ENCODE peak calls at places on chromosomes 16 and 17, in seven cellular contexts. H is spleen, E is transverse colon, C is upper lobe of left lung, L is sigmoid colon, W is breast epithelium, V is HL-60. M is an unnamed sample.

GRCh38 chr16:89575247-89576172 is at the start of gene CPNE7:
- DNase-seq in V (no peak), C (no peak), E (no peak), W (no peak), H (no peak), L (no peak), M (no peak)

GRCh38 chr16:2122429-2122828 is 13.3 kb downstream of the PKD1 start:
- DNase-seq in W (no peak), V (no peak), H (no peak), L (no peak), E (no peak), C (no peak), M (no peak)

GRCh38 chr17:17971431-17972125 is 622 bp downstream of the TOM1L2 start:
- DNase-seq in H (peak), E (peak), C (peak), W (no peak), V (peak), L (peak), M (peak)

GRCh38 chr16:55248494-55248893 is 75.5 kb upstream of the IRX6 start:
- DNase-seq in H (no peak), V (no peak), L (no peak), C (no peak), W (no peak), E (peak), M (no peak)

GRCh38 chr17:48748728-48749566 is 20.4 kb upstream of the HOXB13 start:
- DNase-seq in W (no peak), C (no peak), E (no peak), H (no peak), V (no peak), L (no peak), M (no peak)

GRCh38 chr17:36931697-36932382 is 5.4 kb upstream of the LHX1 start:
- DNase-seq in L (no peak), W (no peak), E (no peak), H (no peak), V (no peak), C (no peak), M (no peak)

GRCh38 chr16:47180073-47180472 is 36.3 kb upstream of the NETO2 start:
- DNase-seq in H (no peak), V (no peak), L (no peak), C (no peak), W (no peak), E (no peak), M (no peak)

GRCh38 chr16:89525146-89525913 is 17.1 kb downstream of the SPG7 start:
- DNase-seq in C (no peak), V (no peak), W (no peak), E (peak), L (no peak), H (no peak), M (no peak)

GRCh38 chr17:36850794-36851193 is 86.5 kb upstream of the LHX1 start:
- DNase-seq in L (no peak), H (no peak), W (no peak), C (no peak), V (no peak), E (no peak), M (peak)

GRCh38 chr16:63983401-63983800 is 1138.5 kb downstream of the CDH11 start:
- DNase-seq in H (no peak), W (no peak), L (no peak), C (no peak), V (no peak), E (no peak), M (no peak)

GRCh38 chr16:72787130-72787518 is 260.8 kb downstream of the ZFHX3 start:
- DNase-seq in V (no peak), W (no peak), L (no peak), E (no peak), C (no peak), H (peak), M (no peak)

GRCh38 chr16:96935-97381 is 18.9 kb downstream of the MPG start:
- DNase-seq in W (peak), V (peak), E (peak), C (peak), H (peak), L (peak), M (peak)

GRCh38 chr17:6106212-6106611 is 36.0 kb downstream of the WSCD1 start:
- DNase-seq in L (no peak), H (no peak), C (no peak), E (no peak), W (no peak), V (no peak), M (no peak)

GRCh38 chr17:43028221-43028861 is 3.3 kb downstream of the RND2 start:
- DNase-seq in W (no peak), C (no peak), H (no peak), V (no peak), L (no peak), E (no peak), M (no peak)

GRCh38 chr17:50608700-50609375 is 25.8 kb upstream of the ABCC3 start:
- DNase-seq in L (no peak), V (no peak), C (no peak), W (no peak), E (no peak), H (no peak), M (no peak)

GRCh38 chr17:28279411-28279810 is 39.6 kb upstream of the TMEM97 start:
- DNase-seq in E (no peak), V (no peak), H (no peak), C (no peak), W (no peak), L (no peak), M (no peak)

GRCh38 chr16:87472142-87472778 is 20.6 kb downstream of the ZCCHC14 start:
- DNase-seq in V (no peak), L (no peak), H (no peak), W (no peak), E (no peak), C (no peak), M (no peak)
- TF ChIP-seq POLR2AphosphoS5 in V (no peak), L (no peak), H (no peak), W (no peak), E (no peak), C (no peak), M (no peak)

GRCh38 chr16:77722315-77723107 is at the start of gene NUDT7:
- DNase-seq in W (peak), H (peak), L (peak), V (peak), E (peak), C (peak), M (peak)
- TF ChIP-seq POLR2AphosphoS5 in W (peak), H (peak), L (peak), V (no peak), E (peak), C (peak), M (peak)

GRCh38 chr17:57421393-57421717 is 165.0 kb downstream of the MSI2 start:
- DNase-seq in C (no peak), W (no peak), L (no peak), V (no peak), H (no peak), E (no peak), M (no peak)

GRCh38 chr17:57419940-57420522 is 163.7 kb downstream of the MSI2 start:
- DNase-seq in V (no peak), E (no peak), W (no peak), H (no peak), C (no peak), L (no peak), M (no peak)

GRCh38 chr17:57418463-57419246 is 162.3 kb downstream of the MSI2 start:
- DNase-seq in W (no peak), C (no peak), V (no peak), H (no peak), L (no peak), E (no peak), M (no peak)

GRCh38 chr17:57422574-57423164 is 166.3 kb downstream of the MSI2 start:
- DNase-seq in V (peak), W (no peak), L (no peak), H (no peak), C (no peak), E (no peak), M (no peak)

GRCh38 chr17:57420674-57421392 is 164.5 kb downstream of the MSI2 start:
- DNase-seq in E (peak), H (no peak), L (no peak), W (no peak), C (no peak), V (no peak), M (no peak)
- TF ChIP-seq POLR2AphosphoS5 in E (peak), H (no peak), L (no peak), W (no peak), C (no peak), V (no peak), M (no peak)

GRCh38 chr16:68538880-68539701 is at the start of gene ZFP90:
- DNase-seq in V (peak), E (peak), W (peak), C (peak), L (peak), H (peak), M (peak)
- TF ChIP-seq POLR2AphosphoS5 in V (peak), E (peak), W (peak), C (peak), L (peak), H (peak), M (peak)

DNA sequence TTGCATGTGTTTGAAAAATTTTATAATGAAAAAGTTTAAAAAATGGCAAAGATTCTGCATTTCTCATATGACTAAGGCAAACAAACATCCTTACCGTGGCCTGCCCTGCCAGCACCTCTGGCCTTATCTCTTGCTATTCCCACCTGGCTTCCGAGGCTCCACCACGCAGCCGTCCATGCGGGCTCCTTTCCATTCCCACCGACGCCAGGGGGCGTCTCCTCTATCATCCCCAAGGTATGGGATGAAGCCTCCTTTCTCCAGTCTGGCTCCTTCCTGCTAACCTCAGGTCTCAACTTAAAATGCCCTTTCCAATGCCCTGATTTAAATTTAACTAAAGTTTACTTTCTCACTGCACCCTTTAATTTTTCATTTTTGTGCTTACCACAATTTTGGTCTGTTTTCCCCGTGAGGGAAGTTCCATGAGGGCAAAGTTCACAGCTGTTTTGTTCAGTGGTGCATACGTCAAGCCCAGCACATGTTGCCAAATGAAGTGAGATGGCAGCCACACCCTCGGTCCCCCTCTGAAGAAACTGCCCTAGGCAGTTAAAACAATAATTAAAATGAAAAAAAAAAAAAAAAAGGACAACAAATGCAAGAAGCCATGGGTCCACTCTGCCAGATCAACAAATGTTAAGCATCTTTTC is 13.3 kb upstream of the SDK2 start:
- DNase-seq in C (peak), L (no peak), E (peak), V (no peak), H (no peak), W (no peak), M (no peak)
- TF ChIP-seq POLR2AphosphoS5 in C (no peak), L (no peak), E (no peak), V (no peak), H (no peak), W (no peak), M (no peak)

GRCh38 chr17:1716912-1717695 is 6.9 kb upstream of the TLCD2 start:
- DNase-seq in V (peak), H (peak), E (peak), L (peak), C (peak), W (peak), M (peak)
- TF ChIP-seq POLR2AphosphoS5 in V (no peak), H (no peak), E (peak), L (peak), C (peak), W (peak), M (peak)